ENCODE peak calls at places on chromosome 1, in five cellular contexts. Q, J, U, S and W are unnamed samples.

GRCh38 chr1:29563571-29563970 is 327.2 kb downstream of the PTPRU start:
- DNase-seq in Q (peak; percentile 50), J (no peak), U (no peak), S (peak; percentile 33), W (no peak)

GRCh38 chr1:216686860-216687545 is 36.2 kb downstream of the ESRRG start:
- DNase-seq in Q (peak; percentile 32), J (no peak), U (no peak), S (peak; percentile 5), W (peak; percentile 18)

GRCh38 chr1:36722871-36723270 is 240.2 kb upstream of the CSF3R start:
- DNase-seq in Q (no peak), J (no peak), U (no peak), S (no peak), W (no peak)

GRCh38 chr1:56080123-56080522 is 499.2 kb downstream of the PLPP3 start:
- DNase-seq in Q (no peak), J (no peak), U (no peak), S (no peak), W (no peak)

GRCh38 chr1:11707621-11708276 is 16.2 kb downstream of the DRAXIN start:
- DNase-seq in Q (no peak), J (no peak), U (no peak), S (no peak), W (no peak)

GRCh38 chr1:20538760-20539551 is 13.4 kb upstream of the FAM43B start:
- DNase-seq in Q (no peak), J (no peak), U (no peak), S (peak; percentile 15), W (no peak)

GRCh38 chr1:29579821-29580425 is 343.6 kb downstream of the PTPRU start:
- DNase-seq in Q (peak; percentile 96), J (no peak), U (no peak), S (peak; percentile 72), W (no peak)

GRCh38 chr1:35929730-35930592 is 944 bp upstream of the AGO3 start:
- DNase-seq in Q (peak; percentile 67), J (peak; percentile 59), U (no peak), S (peak; percentile 63), W (peak; percentile 59)

GRCh38 chr1:113153116-113153803 is 80.3 kb downstream of the LRIG2 start:
- DNase-seq in Q (peak; percentile 13), J (no peak), U (no peak), S (no peak), W (no peak)

GRCh38 chr1:31315902-31316301 is 19.1 kb downstream of the ZCCHC17 start:
- DNase-seq in Q (no peak), J (no peak), U (no peak), S (no peak), W (no peak)

GRCh38 chr1:84582802-84583587 is 8.8 kb upstream of the CTBS start:
- DNase-seq in Q (peak; percentile 49), J (no peak), U (no peak), S (peak; percentile 44), W (no peak)

GRCh38 chr1:32741417-32742131 is 39.0 kb upstream of the SYNC start:
- DNase-seq in Q (no peak), J (no peak), U (no peak), S (no peak), W (no peak)